ENCODE peak calls at places on chromosome 6, in nine cellular contexts. S is GM04503, B is H9, L is NCI-H2081, O is kidney tubule cell, R is HFF-Myc, I is iris pigment epithelial cell, F is ascending aorta, E is Calu3. J is an unnamed sample.
A peak's percentile ranks its signal among the peaks of the same experiment; 100 is the strongest.

GRCh38 chr6:28134716-28135115 is 7.0 kb upstream of the ZKSCAN8 start:
- DNase-seq in S (no peak), B (no peak), L (no peak), O (no peak), R (no peak), I (no peak), F (no peak), E (no peak), J (no peak)

GRCh38 chr6:170159040-170159965 is 131.6 kb downstream of the DLL1 start:
- DNase-seq in S (no peak), B (peak; percentile 28), L (no peak), O (no peak), R (no peak), I (no peak), F (no peak), E (no peak), J (no peak)

GRCh38 chr6:108581237-108581931 is 20.7 kb downstream of the FOXO3 start:
- DNase-seq in S (peak; percentile 70), B (no peak), L (no peak), O (peak; percentile 82), R (no peak), I (peak; percentile 94), F (no peak), E (no peak), J (peak; percentile 87)

GRCh38 chr6:117215353-117216090 is 49.8 kb upstream of the VGLL2 start:
- DNase-seq in S (no peak), B (no peak), L (no peak), O (peak; percentile 2), R (no peak), I (no peak), F (no peak), E (no peak), J (no peak)

GRCh38 chr6:152273638-152274037 is 363.5 kb downstream of the SYNE1 start:
- DNase-seq in S (no peak), B (peak; percentile 73), L (no peak), O (no peak), R (no peak), I (peak; percentile 44), F (no peak), E (peak; percentile 29), J (no peak)

GRCh38 chr6:2480267-2480966 is 235.0 kb upstream of the GMDS start:
- DNase-seq in S (no peak), B (no peak), L (no peak), O (no peak), R (no peak), I (no peak), F (no peak), E (no peak), J (no peak)

GRCh38 chr6:44342489-44342888 is at the start of gene SPATS1:
- DNase-seq in S (no peak), B (peak; percentile 78), L (no peak), O (no peak), R (no peak), I (peak; percentile 6), F (no peak), E (no peak), J (no peak)

GRCh38 chr6:164578616-164579015 is 730.8 kb downstream of the C6orf118 start:
- DNase-seq in S (no peak), B (no peak), L (no peak), O (no peak), R (no peak), I (no peak), F (no peak), E (no peak), J (no peak)

GRCh38 chr6:40436685-40437604 is 150.2 kb downstream of the LRFN2 start:
- DNase-seq in S (no peak), B (no peak), L (peak; percentile 43), O (no peak), R (no peak), I (peak; percentile 5), F (no peak), E (no peak), J (no peak)

GRCh38 chr6:112320561-112321300 is 26.4 kb upstream of the RFPL4B start:
- DNase-seq in S (no peak), B (no peak), L (no peak), O (no peak), R (no peak), I (peak; percentile 49), F (no peak), E (no peak), J (no peak)

GRCh38 chr6:90406142-90406794 is 109.6 kb upstream of the BACH2 start:
- DNase-seq in S (no peak), B (no peak), L (no peak), O (peak; percentile 90), R (peak; percentile 16), I (peak; percentile 90), F (no peak), E (no peak), J (no peak)

GRCh38 chr6:63058601-63059000 is 152.7 kb upstream of the FKBP1C start:
- DNase-seq in S (no peak), B (no peak), L (no peak), O (no peak), R (no peak), I (no peak), F (no peak), E (no peak), J (no peak)

GRCh38 chr6:85865665-85866372 is 223.1 kb upstream of the SYNCRIP start:
- DNase-seq in S (no peak), B (no peak), L (no peak), O (peak; percentile 92), R (peak; percentile 29), I (peak; percentile 69), F (no peak), E (peak; percentile 58), J (no peak)